ENCODE peak calls at places on chromosomes 11 and 22, in five cellular contexts. J is effector memory CD8-positive, alpha-beta T cell; G is skeletal muscle cell; B is A549; X is activated gamma-delta T cell treated with anti-CD3 and anti-CD28 coated beads, Interleukin-2, amount 50 U/mL, for 16 hours. E is an unnamed sample.

GRCh38 chr11:124762077-124762623 is at the start of gene ESAM:
- DNase-seq in B (peak), G (no peak), X (peak), J (peak), E (no peak)

GRCh38 chr11:124961972-124962609 is 8.1 kb downstream of the CCDC15 start:
- DNase-seq in G (peak), B (peak), J (peak), X (no peak), E (no peak)

GRCh38 chr11:128422576-128423370 is 164.6 kb downstream of the ETS1 start:
- DNase-seq in X (peak), B (no peak), G (no peak), J (peak), E (no peak)

GRCh38 chr11:2685566-2686359 is 14.0 kb downstream of the KCNQ1OT1 start:
- DNase-seq in X (no peak), J (no peak), G (no peak), B (no peak), E (no peak)

GRCh38 chr11:75468534-75469340 is 35.7 kb upstream of the KLHL35 start:
- DNase-seq in G (peak), B (no peak), J (no peak), X (no peak), E (no peak)

GRCh38 chr11:73366265-73366610 is 10.0 kb upstream of the RELT start:
- DNase-seq in X (no peak), G (no peak), B (no peak), J (no peak), E (no peak)

GRCh38 chr22:34070051-34070450 is 149.8 kb upstream of the LARGE1 start:
- DNase-seq in X (no peak), J (no peak), G (no peak), B (no peak), E (no peak)

GRCh38 chr11:92811341-92811740 is 158.1 kb upstream of the MTNR1B start:
- DNase-seq in B (no peak), J (no peak), G (peak), X (no peak), E (no peak)

GRCh38 chr11:100632970-100633452 is 54.1 kb upstream of the ARHGAP42 start:
- DNase-seq in J (no peak), G (no peak), X (no peak), B (peak), E (no peak)

GRCh38 chr11:119750056-119750455 is 21.1 kb upstream of the NECTIN1 start:
- DNase-seq in J (no peak), X (no peak), G (no peak), B (no peak), E (no peak)

GRCh38 chr11:5367461-5368074 is 16.0 kb upstream of the OR51M1 start:
- DNase-seq in B (no peak), G (peak), X (no peak), J (no peak), E (no peak)

GRCh38 chr11:113552271-113552670 is 77.1 kb upstream of the DRD2 start:
- DNase-seq in G (no peak), J (no peak), B (no peak), X (no peak), E (no peak)

GRCh38 chr11:102883132-102883531 is 8.3 kb upstream of the MMP12 start:
- DNase-seq in X (no peak), B (no peak), J (no peak), G (no peak), E (no peak)

GRCh38 chr11:20042717-20043392 is 117.4 kb downstream of the DBX1 start:
- DNase-seq in J (no peak), G (no peak), X (no peak), B (no peak), E (no peak)

GRCh38 chr11:117026593-117027330 is 71.5 kb downstream of the SIK3 start:
- DNase-seq in B (no peak), J (no peak), X (no peak), G (peak), E (no peak)

GRCh38 chr11:8356731-8357504 is 93.2 kb upstream of the LMO1 start:
- DNase-seq in G (no peak), J (no peak), B (no peak), X (no peak), E (no peak)

GRCh38 chr11:125070699-125071254 is 7.7 kb downstream of the SLC37A2 start:
- DNase-seq in B (no peak), G (no peak), J (no peak), X (no peak), E (peak)